ENCODE peak calls at places on chromosomes 3 and 15, in four cellular contexts. I is H1, Y is HepG2, A is GM12878. K is an unnamed sample. For H3K4me1, the result is how much of the 10 kb centered on the place peaks cover.

GRCh38 chr3:46209751-46210470 is 1.8 kb upstream of the CCR1 start:
- DNase-seq in A (no peak), I (no peak), Y (no peak), K (no peak)

GRCh38 chr3:45719761-45720487 is 30.7 kb downstream of the SACM1L start:
- DNase-seq in I (no peak), A (no peak), Y (no peak), K (no peak)

GRCh38 chr3:18338827-18339226 is 86.3 kb downstream of the SATB1 start:
- DNase-seq in I (no peak), Y (no peak), A (no peak), K (no peak)

GRCh38 chr3:63631670-63632069 is 20.8 kb upstream of the SNTN start:
- DNase-seq in A (no peak), I (no peak), Y (no peak), K (no peak)

GRCh38 chr3:114383875-114384557 is 90.2 kb downstream of the TIGIT start:
- DNase-seq in Y (peak), I (peak), A (peak), K (peak)

GRCh38 chr15:81083201-81083600 is 50.9 kb upstream of the CFAP161 start:
- DNase-seq in I (no peak), Y (no peak), A (no peak), K (no peak)

GRCh38 chr3:11226042-11226370 is 46.2 kb upstream of the ATG7 start:
- DNase-seq in A (no peak), Y (no peak), I (no peak), K (no peak)

GRCh38 chr3:135896613-135897012 is 68.9 kb upstream of the PPP2R3A start:
- DNase-seq in Y (no peak), I (no peak), A (no peak), K (no peak)

GRCh38 chr3:141402476-141403171 is 34.3 kb downstream of the ZBTB38 start:
- DNase-seq in I (no peak), A (no peak), Y (peak), K (no peak)

GRCh38 chr3:141405025-141405424 is 36.7 kb downstream of the ZBTB38 start:
- DNase-seq in A (no peak), I (no peak), Y (no peak), K (no peak)

GRCh38 chr3:141401584-141402475 is 33.5 kb downstream of the ZBTB38 start:
- DNase-seq in Y (no peak), I (no peak), A (no peak), K (no peak)

GRCh38 chr3:141405581-141405980 is 37.3 kb downstream of the ZBTB38 start:
- DNase-seq in I (no peak), Y (no peak), A (no peak), K (no peak)

GRCh38 chr3:141403576-141403975 is 35.3 kb downstream of the ZBTB38 start:
- DNase-seq in A (no peak), Y (no peak), I (no peak), K (no peak)
- H3K4me1 ChIP-seq in A (under half), Y (half or more), I (under half), K (under half)

DNA sequence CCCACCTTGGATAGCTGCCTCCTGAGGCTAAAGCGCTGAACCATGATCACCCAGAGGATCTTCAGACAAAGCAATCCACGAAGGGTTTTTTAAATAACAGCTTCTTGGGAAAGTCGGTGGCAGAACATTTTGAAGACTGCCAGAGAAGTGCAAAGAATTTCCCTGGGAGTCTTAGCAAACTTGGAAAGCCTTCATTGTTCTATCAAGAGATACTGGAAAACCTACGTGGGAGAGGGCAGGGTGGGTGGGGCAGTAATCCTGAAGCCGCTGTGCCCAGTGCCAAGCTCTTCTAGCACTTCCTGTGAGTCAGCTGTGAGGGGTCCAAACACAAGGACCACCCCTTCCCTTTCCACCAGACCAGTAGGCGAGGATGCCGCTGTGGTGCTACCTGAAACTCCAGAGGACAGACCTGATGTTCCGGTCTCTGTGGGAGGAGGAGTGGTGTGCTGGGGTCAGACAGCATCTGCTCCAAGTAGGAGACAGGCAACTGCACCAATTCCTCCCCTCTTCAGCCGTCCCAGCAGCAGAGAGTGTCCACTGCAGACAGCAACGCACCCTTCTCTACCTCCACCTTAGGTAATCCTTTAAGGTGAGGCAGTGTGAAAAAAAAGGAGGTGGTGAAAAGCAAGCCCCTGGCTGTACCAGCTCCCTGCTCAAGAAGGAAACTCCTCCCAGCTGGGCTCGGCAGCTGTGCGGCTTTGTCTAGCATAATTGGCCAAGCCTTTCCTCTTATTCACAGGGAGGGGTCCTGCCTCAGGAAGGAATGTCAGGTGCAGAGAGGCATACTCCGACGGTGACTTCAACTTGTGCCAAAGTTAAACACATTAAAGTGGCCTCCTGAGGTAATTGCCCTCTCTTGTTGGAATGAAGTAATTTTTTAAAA is 99.0 kb downstream of the TMCC1 start:
- DNase-seq in I (peak), Y (peak), A (no peak), K (peak)
- TF ChIP-seq SUZ12 in I (no peak), Y (no peak), A (no peak), K (no peak)

GRCh38 chr3:9403463-9403862 is 6.0 kb downstream of the SETD5 start:
- DNase-seq in I (no peak), Y (no peak), A (no peak), K (no peak)
- H3K4me1 ChIP-seq in I (under half), Y (half or more), A (under half), K (under half)

GRCh38 chr15:85543741-85544155 is 163.3 kb downstream of the AKAP13 start:
- DNase-seq in I (peak), Y (no peak), A (no peak), K (no peak)

GRCh38 chr15:85542488-85542887 is 162.1 kb downstream of the AKAP13 start:
- DNase-seq in Y (no peak), A (no peak), I (no peak), K (no peak)

GRCh38 chr15:85542895-85543331 is 162.5 kb downstream of the AKAP13 start:
- DNase-seq in Y (no peak), I (no peak), A (no peak), K (no peak)

GRCh38 chr15:85545757-85546156 is 165.4 kb downstream of the AKAP13 start:
- DNase-seq in Y (no peak), A (no peak), I (no peak), K (no peak)

GRCh38 chr15:85545185-85545584 is 164.8 kb downstream of the AKAP13 start:
- DNase-seq in I (no peak), A (no peak), Y (no peak), K (no peak)
- TF ChIP-seq SUZ12 in I (no peak), A (no peak), Y (no peak), K (no peak)

GRCh38 chr3:134236505-134236904 is 14.2 kb downstream of the RYK start:
- DNase-seq in Y (no peak), A (no peak), I (no peak), K (no peak)

GRCh38 chr3:134242649-134243637 is 7.7 kb downstream of the RYK start:
- DNase-seq in Y (peak), I (no peak), A (no peak), K (no peak)

GRCh38 chr3:134237454-134238145 is 13.1 kb downstream of the RYK start:
- DNase-seq in A (no peak), I (no peak), Y (peak), K (no peak)

GRCh38 chr3:134235677-134236076 is 15.0 kb downstream of the RYK start:
- DNase-seq in Y (no peak), A (no peak), I (no peak), K (no peak)

DNA sequence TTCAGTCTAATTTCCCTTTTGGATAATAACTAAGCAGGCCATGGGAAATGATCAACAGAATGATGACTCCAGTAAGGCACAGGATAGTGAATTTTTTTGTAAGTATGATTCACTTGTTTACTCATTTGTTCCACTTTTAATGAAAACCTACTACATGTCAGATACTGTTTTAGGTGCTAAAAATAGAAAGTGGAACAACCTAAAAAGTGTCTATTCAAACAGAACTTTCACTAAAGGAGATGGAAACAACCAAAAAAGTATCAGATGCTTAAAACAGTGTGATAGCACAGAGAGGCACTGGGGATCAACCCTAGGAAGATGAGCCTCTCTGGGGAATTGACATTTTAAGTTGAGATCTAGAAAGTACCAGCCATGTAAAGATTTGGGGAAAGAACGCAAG is 11.1 kb downstream of the RYK start:
- DNase-seq in Y (no peak), A (no peak), I (no peak), K (no peak)
- H3K4me1 ChIP-seq in Y (half or more), A (under half), I (under half), K (under half)

DNA sequence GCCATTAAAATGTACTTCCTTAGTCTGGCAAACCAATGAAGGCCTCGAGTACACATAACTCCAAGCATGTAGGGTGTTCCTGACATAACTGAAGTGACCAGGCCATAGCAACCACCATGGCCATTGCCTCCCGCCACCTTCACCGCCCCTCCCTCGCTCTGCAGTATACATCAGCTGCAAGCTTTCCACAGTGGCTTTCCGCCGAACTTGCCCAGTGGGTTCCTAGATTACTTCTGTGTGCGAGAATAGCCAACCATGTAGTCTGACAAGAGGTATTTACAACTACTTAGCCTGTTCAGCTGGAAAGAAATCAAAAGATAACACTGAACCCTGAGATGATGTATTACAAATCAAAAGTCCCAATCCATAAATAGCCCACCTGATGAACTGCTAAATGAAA is 3.3 kb upstream of the CTNNB1 start:
- DNase-seq in I (no peak), Y (no peak), A (no peak), K (no peak)
- TF ChIP-seq SUZ12 in I (no peak), Y (no peak), A (no peak), K (no peak)

GRCh38 chr15:74793135-74794028 is 11.5 kb downstream of the CSK start:
- DNase-seq in Y (no peak), I (no peak), A (no peak), K (no peak)
- H3K4me1 ChIP-seq in Y (under half), I (under half), A (half or more), K (under half)

K was measured in NT2/D1.